ENCODE peak calls at places on chromosomes 2 and 18, in nine cellular contexts. T is sigmoid colon, M is transverse colon, I is breast epithelium, J is stomach, K is K562, L is GM12878, F is vagina, X is HCT116. H is an unnamed sample.

GRCh38 chr2:111678161-111678560 is 205.8 kb downstream of the ANAPC1 start:
- DNase-seq in T (no peak), M (no peak), I (no peak), J (no peak), K (no peak), L (no peak), F (no peak), X (no peak), H (no peak)

GRCh38 chr2:191114403-191114886 is 36.3 kb downstream of the STAT4 start:
- DNase-seq in T (no peak), M (no peak), I (no peak), J (no peak), K (no peak), L (peak), F (no peak), X (no peak), H (no peak)

GRCh38 chr2:140786585-140786984 is 1344.2 kb downstream of the LRP1B start:
- DNase-seq in T (no peak), M (no peak), I (no peak), J (no peak), K (no peak), L (no peak), F (no peak), X (no peak), H (no peak)

GRCh38 chr18:22465859-22466602 is 48.3 kb upstream of the CTAGE1 start:
- DNase-seq in T (peak), M (no peak), I (no peak), J (no peak), K (peak), L (no peak), F (no peak), X (peak), H (no peak)

GRCh38 chr2:203623104-203623503 is 83.3 kb upstream of the CD28 start:
- DNase-seq in T (no peak), M (no peak), I (no peak), J (no peak), K (no peak), L (no peak), F (no peak), X (no peak), H (no peak)

GRCh38 chr2:64945973-64946736 is 43.0 kb upstream of the SLC1A4 start:
- DNase-seq in T (no peak), M (peak), I (no peak), J (peak), K (no peak), L (peak), F (no peak), X (no peak), H (peak)

GRCh38 chr18:50218432-50219197 is 23.7 kb upstream of the MYO5B start:
- DNase-seq in T (no peak), M (peak), I (no peak), J (peak), K (peak), L (peak), F (no peak), X (peak), H (peak)

GRCh38 chr2:21042958-21043743 is 722 bp downstream of the APOB start:
- DNase-seq in T (peak), M (peak), I (no peak), J (peak), K (peak), L (no peak), F (no peak), X (peak), H (peak)

GRCh38 chr18:68438983-68439382 is 275.9 kb downstream of the TMX3 start:
- DNase-seq in T (no peak), M (no peak), I (no peak), J (no peak), K (no peak), L (no peak), F (no peak), X (no peak), H (no peak)

GRCh38 chr2:148483675-148484074 is 160.9 kb upstream of the EPC2 start:
- DNase-seq in T (no peak), M (no peak), I (no peak), J (no peak), K (no peak), L (no peak), F (no peak), X (no peak), H (no peak)

GRCh38 chr2:146238254-146238961 is 1606.4 kb upstream of the ACVR2A start:
- DNase-seq in T (no peak), M (no peak), I (no peak), J (no peak), K (no peak), L (no peak), F (no peak), X (no peak), H (no peak)

GRCh38 chr2:6392966-6393365 is 472.7 kb downstream of the CMPK2 start:
- DNase-seq in T (no peak), M (no peak), I (no peak), J (no peak), K (no peak), L (no peak), F (no peak), X (no peak), H (no peak)

GRCh38 chr2:188997276-188997675 is 23.1 kb downstream of the COL3A1 start:
- DNase-seq in T (no peak), M (no peak), I (no peak), J (no peak), K (no peak), L (no peak), F (no peak), X (no peak), H (no peak)

GRCh38 chr2:178238144-178238521 is 43.8 kb downstream of the OSBPL6 start:
- DNase-seq in T (no peak), M (no peak), I (no peak), J (no peak), K (no peak), L (no peak), F (peak), X (no peak), H (no peak)

GRCh38 chr2:138205281-138205680 is 241.0 kb downstream of the HNMT start:
- DNase-seq in T (no peak), M (no peak), I (no peak), J (no peak), K (no peak), L (no peak), F (no peak), X (no peak), H (no peak)

GRCh38 chr18:59813942-59814341 is 85.9 kb upstream of the PMAIP1 start:
- DNase-seq in T (no peak), M (no peak), I (no peak), J (no peak), K (no peak), L (no peak), F (no peak), X (no peak), H (no peak)

GRCh38 chr2:212359425-212360067 is 179.1 kb downstream of the ERBB4 start:
- DNase-seq in T (no peak), M (no peak), I (no peak), J (no peak), K (no peak), L (no peak), F (no peak), X (no peak), H (no peak)

GRCh38 chr2:58237741-58238140 is 3.4 kb downstream of the FANCL start:
- DNase-seq in T (no peak), M (no peak), I (no peak), J (no peak), K (peak), L (no peak), F (no peak), X (no peak), H (no peak)

GRCh38 chr2:11669454-11670291 is at the start of gene NTSR2:
- DNase-seq in T (peak), M (peak), I (no peak), J (peak), K (no peak), L (no peak), F (no peak), X (no peak), H (peak)

GRCh38 chr2:72669121-72669520 is 156.7 kb downstream of the EXOC6B start:
- DNase-seq in T (no peak), M (no peak), I (no peak), J (no peak), K (no peak), L (no peak), F (no peak), X (no peak), H (no peak)

GRCh38 chr18:12048827-12049175 is 44.8 kb upstream of the ANKRD62 start:
- DNase-seq in T (no peak), M (no peak), I (no peak), J (no peak), K (no peak), L (no peak), F (no peak), X (no peak), H (no peak)

GRCh38 chr2:199668648-199669047 is 182.3 kb downstream of the FTCDNL1 start:
- DNase-seq in T (no peak), M (no peak), I (no peak), J (no peak), K (no peak), L (no peak), F (no peak), X (no peak), H (no peak)

GRCh38 chr2:33412920-33413319 is 63.5 kb upstream of the RASGRP3 start:
- DNase-seq in T (no peak), M (no peak), I (no peak), J (no peak), K (peak), L (no peak), F (no peak), X (peak), H (no peak)

DNA sequence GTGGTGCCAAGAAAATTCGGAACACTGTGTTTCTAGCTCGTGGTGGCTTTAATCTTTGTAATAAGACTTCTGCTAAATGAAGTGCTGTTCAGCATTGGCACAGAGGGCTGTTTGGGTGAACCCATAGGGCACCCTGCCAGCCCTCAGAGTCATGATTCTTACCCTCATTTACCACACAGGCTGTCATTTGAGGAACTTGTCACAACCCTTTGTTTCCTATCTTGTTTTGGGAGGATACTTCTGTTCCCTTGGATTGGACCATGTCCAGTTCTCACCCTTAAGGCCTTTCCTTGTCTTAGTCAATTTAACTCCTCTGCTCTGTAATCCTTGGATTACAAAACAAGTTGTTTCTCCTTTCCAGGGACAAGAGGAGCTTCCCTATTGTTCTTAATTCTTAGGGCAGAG is 225.7 kb downstream of the MTX2 start:
- DNase-seq in T (peak), M (peak), I (peak), J (peak), K (no peak), L (no peak), F (no peak), X (no peak), H (no peak)
- TF ChIP-seq CTCF in T (no peak), M (no peak), I (no peak), J (no peak), K (no peak), L (no peak), F (no peak), X (no peak), H (no peak)

DNA sequence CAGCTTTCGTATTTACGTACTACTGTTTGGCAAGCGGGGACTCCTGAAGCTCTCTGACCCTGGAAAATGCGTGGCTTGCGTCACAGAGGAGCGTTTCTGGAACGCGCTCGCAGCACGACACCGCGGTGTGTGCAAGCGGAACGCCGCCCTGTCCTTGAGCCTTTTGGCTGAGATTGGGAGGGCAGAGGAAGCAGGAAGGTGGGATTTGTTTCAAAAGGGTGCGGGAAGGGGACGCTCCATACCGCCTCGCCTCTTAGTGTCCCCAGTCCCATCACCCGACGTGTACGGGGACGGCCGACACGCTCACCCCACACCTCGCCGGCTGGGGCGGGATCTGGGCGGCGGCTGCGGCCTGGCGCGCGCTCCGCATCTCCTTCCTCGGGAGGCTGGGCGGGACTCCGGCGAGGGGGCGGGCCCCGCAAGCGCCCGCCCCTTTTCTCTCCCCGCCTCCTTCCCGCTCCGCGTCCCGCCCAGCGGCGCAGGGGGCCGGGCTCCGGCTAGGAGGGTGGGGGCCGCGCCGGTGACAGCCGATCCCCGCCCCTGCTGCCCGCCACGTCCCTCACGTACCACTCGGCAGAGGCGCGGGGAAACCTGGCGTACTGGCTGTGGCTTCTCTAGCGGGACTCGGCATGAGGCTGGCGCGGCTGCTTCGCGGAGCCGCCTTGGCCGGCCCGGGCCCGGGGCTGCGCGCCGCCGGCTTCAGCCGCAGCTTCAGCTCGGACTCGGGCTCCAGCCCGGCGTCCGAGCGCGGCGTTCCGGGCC is at the start of gene PDK1:
- DNase-seq in T (peak), M (peak), I (peak), J (peak), K (peak), L (peak), F (peak), X (peak), H (peak)
- TF ChIP-seq POLR2A in T (no peak), M (peak), I (peak), J (no peak), K (peak), L (peak), F (peak), X (peak), H (peak)

GRCh38 chr2:9974344-9974743 is 22.9 kb downstream of the GRHL1 start:
- DNase-seq in T (no peak), M (no peak), I (no peak), J (no peak), K (no peak), L (no peak), F (no peak), X (no peak), H (no peak)
- TF ChIP-seq POLR2AphosphoS5 in T (no peak), M (no peak), I (no peak), J (no peak), K (no peak), L (no peak), F (no peak), X (no peak), H (peak)

GRCh38 chr18:80159713-80160636 is 50.9 kb downstream of the ADNP2 start:
- DNase-seq in T (no peak), M (no peak), I (no peak), J (no peak), K (no peak), L (no peak), F (peak), X (no peak), H (peak)
- TF ChIP-seq CTCF in T (no peak), M (peak), I (peak), J (peak), K (no peak), L (peak), F (no peak), X (no peak), H (peak)

GRCh38 chr2:17068016-17068415 is 402.4 kb upstream of the CYRIA start:
- DNase-seq in T (no peak), M (no peak), I (no peak), J (no peak), K (no peak), L (no peak), F (no peak), X (no peak), H (no peak)

GRCh38 chr2:17070711-17071110 is 405.1 kb upstream of the CYRIA start:
- DNase-seq in T (no peak), M (no peak), I (no peak), J (no peak), K (no peak), L (no peak), F (no peak), X (no peak), H (no peak)

GRCh38 chr2:17065536-17065935 is 399.9 kb upstream of the CYRIA start:
- DNase-seq in T (no peak), M (no peak), I (no peak), J (no peak), K (no peak), L (no peak), F (no peak), X (no peak), H (no peak)

GRCh38 chr2:17069564-17069963 is 403.9 kb upstream of the CYRIA start:
- DNase-seq in T (no peak), M (no peak), I (no peak), J (no peak), K (no peak), L (no peak), F (no peak), X (no peak), H (no peak)
- TF ChIP-seq POLR2A in T (no peak), M (no peak), I (no peak), J (no peak), K (no peak), L (no peak), F (no peak), X (no peak), H (no peak)

GRCh38 chr2:75516378-75517122 is 44.2 kb downstream of the EVA1A start:
- DNase-seq in T (no peak), M (no peak), I (no peak), J (no peak), K (no peak), L (peak), F (no peak), X (no peak), H (no peak)
- TF ChIP-seq POLR2AphosphoS5 in T (no peak), M (no peak), I (no peak), J (no peak), K (no peak), L (no peak), F (no peak), X (no peak), H (no peak)

GRCh38 chr2:55010149-55010591 is 40.1 kb downstream of the RTN4 start:
- DNase-seq in T (peak), M (peak), I (peak), J (peak), K (peak), L (peak), F (no peak), X (no peak), H (peak)
- TF ChIP-seq CTCF in T (no peak), M (no peak), I (no peak), J (no peak), K (no peak), L (no peak), F (no peak), X (no peak), H (no peak)

H was measured in upper lobe of left lung.